ENCODE peak calls at places on chromosome 10, in eight cellular contexts. D is cardiac fibroblast, T is RCC 7860, F is fibroblast of mammary gland, E is hepatic stellate cell, A is foreskin fibroblast, P is small intestine, S is HTR-8/SVneo. J is an unnamed sample.

GRCh38 chr10:19505320-19506092 is 310.7 kb upstream of the PLXDC2 start:
- DNase-seq in D (no peak), T (no peak), F (no peak), E (no peak), A (no peak), P (peak; percentile 17), S (no peak), J (no peak)

GRCh38 chr10:96619120-96619519 is 32.3 kb upstream of the TM9SF3 start:
- DNase-seq in D (no peak), T (no peak), F (no peak), E (no peak), A (no peak), P (peak; percentile 9), S (no peak), J (no peak)

GRCh38 chr10:97771055-97771811 is 566 bp downstream of the SFRP5 start:
- DNase-seq in D (peak; percentile 33), T (no peak), F (peak; percentile 10), E (peak; percentile 42), A (peak; percentile 19), P (peak; percentile 28), S (peak; percentile 51), J (peak; percentile 61)

GRCh38 chr10:29658984-29659769 is 24.4 kb upstream of the SVIL start:
- DNase-seq in D (peak; percentile 100), T (peak; percentile 100), F (peak; percentile 100), E (peak; percentile 82), A (peak; percentile 98), P (peak; percentile 71), S (peak; percentile 95), J (no peak)

GRCh38 chr10:91975438-91975837 is 51.9 kb downstream of the BTAF1 start:
- DNase-seq in D (no peak), T (no peak), F (no peak), E (peak; percentile 3), A (no peak), P (no peak), S (no peak), J (no peak)

GRCh38 chr10:113709221-113709838 is 29.6 kb downstream of the CASP7 start:
- DNase-seq in D (peak; percentile 78), T (peak; percentile 9), F (peak; percentile 70), E (peak; percentile 59), A (peak; percentile 69), P (no peak), S (peak; percentile 38), J (no peak)

GRCh38 chr10:87675396-87676376 is 16.0 kb downstream of the PAPSS2 start:
- DNase-seq in D (peak; percentile 87), T (peak; percentile 97), F (peak; percentile 68), E (no peak), A (peak; percentile 27), P (peak; percentile 73), S (no peak), J (no peak)

GRCh38 chr10:76469675-76470074 is 1038.3 kb downstream of the LRMDA start:
- DNase-seq in D (peak; percentile 26), T (no peak), F (peak; percentile 18), E (no peak), A (no peak), P (no peak), S (no peak), J (no peak)

GRCh38 chr10:28219241-28219640 is 83.6 kb downstream of the MPP7 start:
- DNase-seq in D (peak; percentile 49), T (no peak), F (no peak), E (no peak), A (no peak), P (no peak), S (peak; percentile 33), J (no peak)

GRCh38 chr10:25300073-25300472 is 125.3 kb downstream of the GPR158 start:
- DNase-seq in D (no peak), T (no peak), F (no peak), E (no peak), A (no peak), P (no peak), S (no peak), J (no peak)

J was measured in Peyer's patch.